ENCODE peak calls at places on chromosomes 12 and 14, in four cellular contexts. E, X, K and L are unnamed samples.

GRCh38 chr14:65079201-65079600 is 23.1 kb downstream of the MAX start:
- DNase-seq in E (no peak), X (no peak), K (no peak), L (no peak)

GRCh38 chr12:3214508-3215365 is 137.6 kb downstream of the TSPAN9 start:
- DNase-seq in E (no peak), X (no peak), K (no peak), L (no peak)

GRCh38 chr14:50038398-50039119 is 77.8 kb downstream of the VCPKMT start:
- DNase-seq in E (no peak), X (peak), K (no peak), L (no peak)

GRCh38 chr12:91326043-91327027 is 143.7 kb upstream of the DCN start:
- DNase-seq in E (no peak), X (peak), K (peak), L (no peak)

GRCh38 chr14:68637106-68638021 is 155.5 kb downstream of the ZFP36L1 start:
- DNase-seq in E (peak), X (peak), K (peak), L (peak)

GRCh38 chr12:24069532-24070395 is 120.3 kb upstream of the SOX5 start:
- DNase-seq in E (no peak), X (no peak), K (peak), L (no peak)

GRCh38 chr12:115375188-115375991 is 691.4 kb upstream of the TBX3 start:
- DNase-seq in E (no peak), X (peak), K (no peak), L (peak)

GRCh38 chr14:23306412-23307145 is at the start of gene BCL2L2:
- DNase-seq in E (peak), X (peak), K (peak), L (peak)

GRCh38 chr12:11729008-11729407 is 79.5 kb downstream of the ETV6 start:
- DNase-seq in E (no peak), X (no peak), K (no peak), L (no peak)

GRCh38 chr12:47071241-47071852 is 8.1 kb upstream of the PCED1B start:
- DNase-seq in E (no peak), X (no peak), K (no peak), L (no peak)

GRCh38 chr12:108724054-108724889 is 7.0 kb downstream of the CORO1C start:
- DNase-seq in E (no peak), X (peak), K (no peak), L (no peak)

GRCh38 chr12:131986847-131987398 is 37.2 kb downstream of the EP400 start:
- DNase-seq in E (no peak), X (no peak), K (no peak), L (peak)

GRCh38 chr12:105256921-105257320 is 20.9 kb upstream of the APPL2 start:
- DNase-seq in E (no peak), X (peak), K (no peak), L (no peak)

GRCh38 chr12:107091989-107092641 is 1.2 kb downstream of the CRY1 start:
- DNase-seq in E (no peak), X (peak), K (peak), L (no peak)

GRCh38 chr14:101813171-101813759 is 51.8 kb downstream of the PPP2R5C start:
- DNase-seq in E (peak), X (no peak), K (no peak), L (no peak)

GRCh38 chr14:73227812-73228781 is 9.2 kb upstream of the PAPLN start:
- DNase-seq in E (peak), X (peak), K (no peak), L (peak)

GRCh38 chr14:65461730-65462129 is 49.2 kb downstream of the FUT8 start:
- DNase-seq in E (no peak), X (peak), K (no peak), L (no peak)

GRCh38 chr12:70908978-70909377 is 11.6 kb downstream of the PTPRR start:
- DNase-seq in E (no peak), X (no peak), K (no peak), L (no peak)

GRCh38 chr14:99174081-99174851 is 97.7 kb downstream of the BCL11B start:
- DNase-seq in E (no peak), X (no peak), K (no peak), L (no peak)

GRCh38 chr14:22887990-22888378 is 5.0 kb downstream of the REM2 start:
- DNase-seq in E (no peak), X (no peak), K (no peak), L (no peak)

GRCh38 chr12:91357381-91357780 is 174.8 kb upstream of the DCN start:
- DNase-seq in E (no peak), X (no peak), K (no peak), L (no peak)

GRCh38 chr12:40769846-40770245 is 77.6 kb downstream of the CNTN1 start:
- DNase-seq in E (no peak), X (no peak), K (no peak), L (no peak)

GRCh38 chr14:68020999-68021663 is 201.6 kb downstream of the RAD51B start:
- DNase-seq in E (no peak), X (no peak), K (no peak), L (no peak)

GRCh38 chr12:132084681-132085635 is 59.2 kb downstream of the DDX51 start:
- DNase-seq in E (peak), X (peak), K (peak), L (no peak)

GRCh38 chr12:97899956-97900355 is 437.4 kb downstream of the RMST start:
- DNase-seq in E (no peak), X (no peak), K (no peak), L (no peak)

GRCh38 chr12:127964717-127965116 is 302.3 kb upstream of the TMEM132C start:
- DNase-seq in E (no peak), X (peak), K (no peak), L (no peak)

GRCh38 chr12:94285954-94286579 is 137.7 kb downstream of the PLXNC1 start:
- DNase-seq in E (no peak), X (no peak), K (no peak), L (no peak)

GRCh38 chr12:107130830-107131760 is 37.7 kb upstream of the CRY1 start:
- DNase-seq in E (no peak), X (no peak), K (no peak), L (no peak)

GRCh38 chr12:6090786-6091185 is 33.7 kb downstream of the VWF start:
- DNase-seq in E (peak), X (no peak), K (no peak), L (no peak)

GRCh38 chr12:30687265-30687986 is 8.2 kb downstream of the IPO8 start:
- DNase-seq in E (no peak), X (no peak), K (no peak), L (no peak)

GRCh38 chr12:106657499-106657898 is 74.7 kb downstream of the RFX4 start:
- DNase-seq in E (no peak), X (no peak), K (no peak), L (no peak)

GRCh38 chr14:34824826-34825225 is 50.3 kb downstream of the BAZ1A start:
- DNase-seq in E (no peak), X (no peak), K (no peak), L (no peak)

GRCh38 chr12:125983784-125984510 is 918.7 kb downstream of the AACS start:
- DNase-seq in E (no peak), X (peak), K (peak), L (no peak)

GRCh38 chr14:93207468-93208308 is 632 bp downstream of the UBR7 start:
- DNase-seq in E (peak), X (peak), K (peak), L (peak)

GRCh38 chr12:112163056-112163455 is 37.7 kb downstream of the TRAFD1 start:
- DNase-seq in E (no peak), X (no peak), K (no peak), L (no peak)

GRCh38 chr12:128779901-128780300 is 43.9 kb downstream of the SLC15A4 start:
- DNase-seq in E (no peak), X (no peak), K (no peak), L (no peak)

GRCh38 chr14:89303452-89304435 is 113.3 kb downstream of the FOXN3 start:
- DNase-seq in E (peak), X (peak), K (no peak), L (no peak)

GRCh38 chr14:50336428-50336827 is 24.3 kb downstream of the DMAC2L start:
- DNase-seq in E (no peak), X (no peak), K (no peak), L (no peak)

GRCh38 chr12:32493282-32493681 is 93.9 kb downstream of the FGD4 start:
- DNase-seq in E (no peak), X (no peak), K (no peak), L (no peak)

GRCh38 chr12:79424109-79424721 is 266.5 kb downstream of the PAWR start:
- DNase-seq in E (no peak), X (peak), K (no peak), L (no peak)

GRCh38 chr12:79422060-79422812 is 268.5 kb downstream of the PAWR start:
- DNase-seq in E (no peak), X (peak), K (no peak), L (no peak)

GRCh38 chr12:79423560-79423959 is 267.2 kb downstream of the PAWR start:
- DNase-seq in E (no peak), X (no peak), K (no peak), L (no peak)

GRCh38 chr12:79420146-79420618 is 270.6 kb downstream of the PAWR start:
- DNase-seq in E (no peak), X (peak), K (no peak), L (no peak)

GRCh38 chr12:79421236-79421740 is 269.5 kb downstream of the PAWR start:
- DNase-seq in E (no peak), X (no peak), K (no peak), L (no peak)
- TF ChIP-seq CTCF in E (no peak), X (no peak), K (no peak), L (no peak)

GRCh38 chr12:8639936-8640335 is 22.7 kb downstream of the MFAP5 start:
- DNase-seq in E (no peak), X (no peak), K (no peak), L (no peak)

GRCh38 chr12:8636581-8636980 is 23.9 kb upstream of the AICDA start:
- DNase-seq in E (no peak), X (no peak), K (no peak), L (no peak)

GRCh38 chr12:8637666-8638065 is 25.0 kb downstream of the MFAP5 start:
- DNase-seq in E (no peak), X (no peak), K (no peak), L (no peak)

GRCh38 chr12:8638951-8639350 is 23.7 kb downstream of the MFAP5 start:
- DNase-seq in E (no peak), X (no peak), K (no peak), L (no peak)

DNA sequence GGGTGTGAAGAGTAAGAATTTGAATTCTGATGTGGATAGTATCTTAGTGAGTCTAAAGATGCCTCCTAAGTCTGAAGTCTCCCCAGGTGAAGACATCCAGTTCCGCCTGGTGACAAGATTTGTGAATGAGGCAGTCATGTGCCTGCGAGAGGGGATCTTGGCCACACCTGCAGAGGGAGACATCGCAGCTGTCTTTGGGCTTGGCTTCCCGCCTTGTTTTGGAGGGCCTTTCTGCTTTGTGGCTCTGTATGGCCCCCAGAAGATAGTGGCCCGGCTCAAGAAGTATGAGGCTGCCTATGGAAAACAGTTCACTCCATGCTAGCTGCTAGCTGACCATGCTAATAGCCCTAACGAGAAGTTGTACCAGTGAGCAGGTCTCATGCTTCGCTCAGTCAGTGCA is 24.6 kb upstream of the AICDA start:
- DNase-seq in E (no peak), X (no peak), K (no peak), L (no peak)
- TF ChIP-seq CTCF in E (no peak), X (no peak), K (no peak), L (no peak)

GRCh38 chr12:51591020-51591901 is at the start of gene SCN8A:
- DNase-seq in E (peak), X (peak), K (peak), L (no peak)
- TF ChIP-seq CTCF in E (no peak), X (no peak), K (no peak), L (no peak)

GRCh38 chr12:120231316-120232011 is 30.6 kb upstream of the RPLP0 start:
- DNase-seq in E (peak), X (peak), K (no peak), L (no peak)
- TF ChIP-seq CTCF in E (peak), X (peak), K (no peak), L (peak)

DNA sequence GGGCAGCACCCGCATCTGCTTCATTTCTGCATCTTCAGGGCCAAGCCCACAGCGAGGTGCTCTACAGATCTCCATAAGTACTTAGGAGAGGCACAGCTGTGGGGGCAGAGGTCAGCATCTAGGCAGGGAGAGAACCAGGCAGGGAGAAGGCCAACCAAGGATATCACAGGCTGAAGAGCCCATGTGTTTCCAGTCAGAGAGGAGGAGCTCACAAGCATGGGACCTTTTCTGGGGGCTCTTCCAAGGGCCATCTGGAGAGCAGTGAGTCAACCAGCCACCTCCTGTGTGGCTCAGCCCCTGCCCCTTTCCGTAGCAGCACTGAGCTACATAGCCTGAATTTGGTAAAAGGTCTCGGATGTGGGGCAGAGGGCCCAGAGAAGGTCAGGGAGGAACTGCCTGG is 78.5 kb downstream of the ARL6IP4 start:
- DNase-seq in E (no peak), X (no peak), K (no peak), L (no peak)
- TF ChIP-seq CTCF in E (no peak), X (no peak), K (no peak), L (no peak)

DNA sequence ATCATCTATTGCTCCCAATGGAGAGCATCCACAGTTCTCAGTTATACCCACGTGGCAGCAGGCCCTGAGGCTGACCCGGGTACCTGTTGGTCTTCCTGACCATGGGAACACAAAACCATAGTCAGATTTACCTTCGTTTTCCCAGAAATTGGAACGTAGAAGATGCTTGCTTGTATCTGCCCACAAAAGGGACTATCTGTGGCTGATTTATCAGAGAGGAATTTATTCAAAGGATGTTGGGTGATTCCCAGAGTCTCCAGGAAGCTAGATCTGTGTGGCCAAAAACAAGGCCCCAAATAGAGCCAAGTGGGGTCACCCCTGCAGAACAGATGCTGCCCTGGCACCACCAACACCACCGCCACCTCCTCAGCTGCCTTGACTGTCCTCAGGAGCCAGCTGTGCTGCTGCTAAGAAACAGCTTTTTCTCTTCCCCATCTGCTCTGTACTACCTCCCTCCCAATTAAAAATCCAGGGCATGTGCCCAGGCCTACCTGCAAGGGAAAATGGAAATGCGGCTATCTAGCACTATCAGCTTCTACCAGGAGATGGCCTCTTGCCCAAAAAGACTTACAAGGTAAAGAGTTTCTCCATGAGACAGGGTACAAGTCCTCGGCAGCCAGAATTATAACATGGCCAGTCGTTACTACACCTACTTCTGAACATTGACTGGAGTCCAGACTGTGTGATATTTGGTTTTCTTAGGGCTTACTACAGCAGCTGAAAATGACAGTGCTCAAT is 128.6 kb upstream of the PLEKHG7 start:
- DNase-seq in E (no peak), X (peak), K (no peak), L (no peak)
- TF ChIP-seq CTCF in E (no peak), X (peak), K (peak), L (peak)

GRCh38 chr12:26114720-26115406 is 10.0 kb downstream of the BHLHE41 start:
- DNase-seq in E (no peak), X (no peak), K (no peak), L (no peak)

GRCh38 chr12:26112232-26112631 is 12.6 kb downstream of the BHLHE41 start:
- DNase-seq in E (no peak), X (no peak), K (no peak), L (no peak)

GRCh38 chr12:26112703-26113147 is 12.1 kb downstream of the BHLHE41 start:
- DNase-seq in E (no peak), X (no peak), K (no peak), L (no peak)

GRCh38 chr12:26113194-26113654 is 11.6 kb downstream of the BHLHE41 start:
- DNase-seq in E (no peak), X (no peak), K (no peak), L (no peak)

GRCh38 chr12:26113853-26114719 is 10.8 kb downstream of the BHLHE41 start:
- DNase-seq in E (peak), X (peak), K (peak), L (peak)
- TF ChIP-seq CTCF in E (peak), X (peak), K (peak), L (peak)

GRCh38 chr12:26124491-26125450 is at the start of gene BHLHE41:
- DNase-seq in E (peak), X (peak), K (peak), L (no peak)

GRCh38 chr12:26123482-26123980 is 1.3 kb downstream of the BHLHE41 start:
- DNase-seq in E (no peak), X (no peak), K (no peak), L (no peak)

GRCh38 chr12:26121323-26121740 is 3.5 kb downstream of the BHLHE41 start:
- DNase-seq in E (no peak), X (no peak), K (no peak), L (no peak)

GRCh38 chr12:26121841-26122680 is 2.8 kb downstream of the BHLHE41 start:
- DNase-seq in E (peak), X (no peak), K (peak), L (no peak)

DNA sequence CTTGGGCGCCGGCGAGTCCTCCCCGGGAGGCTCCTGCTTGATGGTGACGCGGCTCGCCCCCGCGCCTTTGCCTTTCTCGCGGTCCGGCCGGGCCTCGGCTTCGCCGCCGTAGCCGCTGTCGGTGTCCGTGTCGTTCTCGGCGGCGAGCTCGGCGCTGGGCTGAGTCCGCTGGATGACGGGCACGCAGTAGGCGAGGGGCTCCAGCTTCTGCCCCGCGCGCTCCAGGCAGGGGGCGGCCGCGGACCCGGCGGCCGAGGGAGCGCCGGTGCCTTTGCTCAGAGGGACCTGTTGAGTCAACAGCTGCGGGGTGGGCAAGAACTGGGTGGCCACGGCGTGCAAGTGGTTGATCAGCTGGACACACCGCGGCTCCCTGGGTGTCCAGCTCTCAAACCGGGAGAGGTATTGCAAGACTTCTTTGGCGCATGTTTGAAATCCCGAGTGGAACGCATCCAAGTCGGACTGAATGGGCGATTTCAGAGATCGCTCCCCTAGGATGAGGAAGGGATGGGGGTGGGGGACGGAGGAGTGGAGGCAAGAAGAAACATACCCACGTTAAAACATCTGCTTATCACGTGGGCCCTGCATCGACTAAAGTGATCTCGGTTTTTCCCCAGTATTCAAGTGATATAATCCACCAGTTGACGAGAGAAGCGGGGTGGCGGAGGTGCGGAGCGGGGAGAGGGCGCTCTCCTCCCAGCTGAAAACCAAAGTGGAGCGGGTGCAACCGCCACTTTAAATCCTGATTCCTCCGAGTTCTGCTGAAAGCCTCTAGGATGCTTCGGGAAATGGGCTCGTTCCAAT is 2.0 kb downstream of the BHLHE41 start:
- DNase-seq in E (peak), X (peak), K (peak), L (peak)
- TF ChIP-seq CTCF in E (peak), X (peak), K (peak), L (peak)